ENCODE peak calls at places on chromosomes 16 and 17, in four cellular contexts. S, M, Z and O are unnamed samples.

GRCh38 chr16:78973041-78973440 is 627.5 kb downstream of the MAF start:
- DNase-seq in M (no peak), S (no peak), Z (no peak), O (no peak)

GRCh38 chr17:7354262-7354781 is 634 bp upstream of the TMEM95 start:
- DNase-seq in S (no peak), Z (no peak), M (no peak), O (no peak)

GRCh38 chr17:37360632-37361031 is 15.2 kb upstream of the C17orf78 start:
- DNase-seq in Z (no peak), M (no peak), S (no peak), O (no peak)

GRCh38 chr17:37770631-37771518 is 26.0 kb upstream of the HNF1B start:
- DNase-seq in M (peak), S (peak), Z (peak), O (peak)

GRCh38 chr16:79751785-79752184 is 151.2 kb upstream of the MAF start:
- DNase-seq in Z (no peak), M (peak), S (peak), O (no peak)

GRCh38 chr16:88451586-88452484 is 1.2 kb upstream of the ZFPM1 start:
- DNase-seq in S (no peak), Z (no peak), M (no peak), O (no peak)

GRCh38 chr17:78704594-78704993 is 77.5 kb downstream of the CYTH1 start:
- DNase-seq in Z (no peak), M (no peak), S (no peak), O (no peak)

GRCh38 chr17:61451538-61452300 is 503 bp upstream of the TBX4 start:
- DNase-seq in S (no peak), M (no peak), Z (no peak), O (no peak)

GRCh38 chr16:8713635-8714097 is 39.2 kb downstream of the ABAT start:
- DNase-seq in Z (no peak), S (no peak), M (no peak), O (no peak)

GRCh38 chr17:38584350-38584925 is 21.3 kb downstream of the SRCIN1 start:
- DNase-seq in M (no peak), Z (peak), S (no peak), O (peak)